ENCODE peak calls at places on chromosomes 12 and 14, in four cellular contexts. One of them, this sample, is unnamed.
A peak's percentile ranks its signal among the peaks of the same experiment; 100 is the strongest.

GRCh38 chr14:92542766-92543554 is 29.4 kb downstream of the RIN3 start:
- DNase-seq in HepG2: no peak
- DNase-seq in K562: no peak
- DNase-seq in A549: no peak
- DNase-seq in this sample: no peak

GRCh38 chr14:36941783-36942521 is 230.5 kb downstream of the SLC25A21 start:
- DNase-seq in K562: peak; percentile 76
- DNase-seq in A549: peak; percentile 34
- DNase-seq in HepG2: peak; percentile 62
- DNase-seq in this sample: peak; percentile 82

GRCh38 chr12:53253298-53253697 is 14.8 kb upstream of the ESPL1 start:
- DNase-seq in K562: no peak
- DNase-seq in HepG2: no peak
- DNase-seq in A549: no peak
- DNase-seq in this sample: no peak

GRCh38 chr14:84343637-84344036 is 1186.3 kb upstream of the FLRT2 start:
- DNase-seq in HepG2: no peak
- DNase-seq in A549: no peak
- DNase-seq in K562: no peak
- DNase-seq in this sample: no peak

GRCh38 chr12:28090835-28091234 is 99.4 kb upstream of the CCDC91 start:
- DNase-seq in HepG2: no peak
- DNase-seq in A549: no peak
- DNase-seq in K562: no peak
- DNase-seq in this sample: no peak

GRCh38 chr14:68042002-68042401 is 222.4 kb downstream of the RAD51B start:
- DNase-seq in K562: no peak
- DNase-seq in A549: no peak
- DNase-seq in HepG2: no peak
- DNase-seq in this sample: no peak

GRCh38 chr14:52068741-52069616 is at the start of gene NID2:
- DNase-seq in A549: peak; percentile 79
- DNase-seq in HepG2: peak; percentile 20
- DNase-seq in K562: no peak
- DNase-seq in this sample: peak; percentile 91

GRCh38 chr14:73105050-73105449 is 31.3 kb upstream of the PSEN1 start:
- DNase-seq in A549: no peak
- DNase-seq in K562: no peak
- DNase-seq in HepG2: no peak
- DNase-seq in this sample: no peak

GRCh38 chr14:94364964-94365363 is 23.4 kb downstream of the SERPINA1 start:
- DNase-seq in HepG2: no peak
- DNase-seq in A549: no peak
- DNase-seq in K562: no peak
- DNase-seq in this sample: no peak

GRCh38 chr12:104877107-104877705 is 80.9 kb downstream of the SLC41A2 start:
- DNase-seq in HepG2: no peak
- DNase-seq in A549: peak; percentile 13
- DNase-seq in K562: peak; percentile 37
- DNase-seq in this sample: no peak

GRCh38 chr12:115144425-115144824 is 460.4 kb upstream of the TBX3 start:
- DNase-seq in K562: no peak
- DNase-seq in A549: no peak
- DNase-seq in HepG2: no peak
- DNase-seq in this sample: no peak

GRCh38 chr12:115137812-115138521 is 454.0 kb upstream of the TBX3 start:
- DNase-seq in A549: no peak
- DNase-seq in HepG2: no peak
- DNase-seq in K562: peak; percentile 14
- DNase-seq in this sample: no peak

GRCh38 chr12:115146453-115146852 is 462.5 kb upstream of the TBX3 start:
- DNase-seq in HepG2: no peak
- DNase-seq in A549: no peak
- DNase-seq in K562: no peak
- DNase-seq in this sample: no peak

GRCh38 chr12:115135800-115136211 is 451.8 kb upstream of the TBX3 start:
- DNase-seq in A549: no peak
- DNase-seq in HepG2: no peak
- DNase-seq in K562: no peak
- DNase-seq in this sample: no peak

DNA sequence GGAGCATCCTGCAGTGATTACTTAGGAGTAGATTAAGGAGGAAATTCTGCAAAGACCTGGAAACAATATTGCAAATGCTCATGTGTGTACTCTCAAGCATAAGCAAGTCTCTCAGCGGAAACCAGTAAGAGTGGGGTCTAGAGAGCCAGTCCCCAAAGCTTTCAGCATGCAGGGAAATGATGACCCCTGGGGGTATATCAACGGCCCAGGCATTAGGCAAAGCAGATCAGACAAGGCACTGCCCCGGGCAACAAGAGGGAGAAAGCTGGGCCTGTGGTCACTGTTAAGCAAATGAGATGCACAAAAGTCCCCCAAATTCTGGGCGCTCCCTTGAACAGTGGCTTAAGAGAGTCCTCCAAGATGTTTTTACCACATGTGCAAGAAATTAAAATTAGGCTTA is 457.0 kb upstream of the TBX3 start:
- DNase-seq in HepG2: no peak
- DNase-seq in A549: no peak
- DNase-seq in K562: no peak
- DNase-seq in this sample: peak; percentile 20
- TF ChIP-seq HMGXB4 in HepG2: no peak
- TF ChIP-seq HMGXB4 in A549: no peak
- TF ChIP-seq HMGXB4 in K562: no peak
- TF ChIP-seq HMGXB4 in this sample: no peak

DNA sequence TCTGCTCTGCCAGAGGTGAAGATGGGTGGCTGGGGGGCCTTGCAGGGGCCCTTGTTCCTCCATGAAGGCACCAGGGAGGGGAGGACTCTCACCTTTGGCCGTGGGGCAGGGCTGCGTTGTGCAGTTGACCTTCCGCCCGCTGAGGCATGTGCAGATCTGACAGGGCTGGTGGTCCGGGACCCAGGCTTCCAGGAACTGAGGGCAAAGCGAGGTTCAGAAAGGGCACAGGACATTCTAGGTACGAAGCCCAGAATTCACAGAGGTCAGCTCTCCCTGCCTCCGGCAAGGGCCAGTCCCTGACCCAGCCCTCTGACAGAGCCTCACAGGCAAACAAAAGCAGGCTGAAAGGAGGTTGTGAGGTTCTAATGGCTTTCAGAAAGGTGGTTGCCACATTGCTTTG is 40.4 kb upstream of the ANO2 start:
- DNase-seq in A549: no peak
- DNase-seq in HepG2: no peak
- DNase-seq in K562: no peak
- DNase-seq in this sample: no peak
- TF ChIP-seq MAX in A549: no peak
- TF ChIP-seq MAX in HepG2: no peak
- TF ChIP-seq MAX in K562: no peak
- TF ChIP-seq MAX in this sample: no peak

GRCh38 chr14:75049136-75049535 is 2.1 kb downstream of the MLH3 start:
- DNase-seq in A549: no peak
- DNase-seq in HepG2: no peak
- DNase-seq in K562: no peak
- DNase-seq in this sample: no peak
- TF ChIP-seq HMGXB4 in A549: no peak
- TF ChIP-seq HMGXB4 in HepG2: no peak
- TF ChIP-seq HMGXB4 in K562: no peak
- TF ChIP-seq HMGXB4 in this sample: no peak

GRCh38 chr12:132477009-132477702 is 12.8 kb upstream of the FBRSL1 start:
- DNase-seq in HepG2: no peak
- DNase-seq in K562: no peak
- DNase-seq in A549: no peak
- DNase-seq in this sample: no peak
- TF ChIP-seq MAX in HepG2: no peak
- TF ChIP-seq MAX in K562: peak; percentile 18
- TF ChIP-seq MAX in A549: no peak
- TF ChIP-seq MAX in this sample: no peak